ENCODE peak calls at places on chromosomes 3 and 15, in seven cellular contexts. One of them, this sample, is unnamed.

GRCh38 chr3:43728947-43729346 is 38.2 kb downstream of the ABHD5 start:
- DNase-seq in neuronal stem cell: no peak
- DNase-seq in GM03348: no peak
- DNase-seq in left colon: no peak
- DNase-seq in stimulated activated CD4-positive, alpha-beta T cell treated with anti-CD3 and anti-CD28 coated beads, Interleukin-2, amount 100 ng/mL, for 48 hours: no peak
- DNase-seq in neural crest cell: no peak
- DNase-seq in sigmoid colon: no peak
- DNase-seq in this sample: no peak

GRCh38 chr3:126105691-126106187 is 21.8 kb upstream of the SLC41A3 start:
- DNase-seq in GM03348: no peak
- DNase-seq in stimulated activated CD4-positive, alpha-beta T cell treated with anti-CD3 and anti-CD28 coated beads, Interleukin-2, amount 100 ng/mL, for 48 hours: no peak
- DNase-seq in sigmoid colon: peak
- DNase-seq in neuronal stem cell: no peak
- DNase-seq in left colon: no peak
- DNase-seq in neural crest cell: no peak
- DNase-seq in this sample: no peak

GRCh38 chr3:51224843-51225242 is 160.2 kb upstream of the MANF start:
- DNase-seq in left colon: no peak
- DNase-seq in GM03348: no peak
- DNase-seq in neuronal stem cell: no peak
- DNase-seq in neural crest cell: no peak
- DNase-seq in sigmoid colon: no peak
- DNase-seq in stimulated activated CD4-positive, alpha-beta T cell treated with anti-CD3 and anti-CD28 coated beads, Interleukin-2, amount 100 ng/mL, for 48 hours: no peak
- DNase-seq in this sample: no peak

GRCh38 chr15:78421241-78421994 is 16.6 kb upstream of the IREB2 start:
- DNase-seq in neuronal stem cell: no peak
- DNase-seq in sigmoid colon: no peak
- DNase-seq in GM03348: peak
- DNase-seq in left colon: no peak
- DNase-seq in neural crest cell: no peak
- DNase-seq in stimulated activated CD4-positive, alpha-beta T cell treated with anti-CD3 and anti-CD28 coated beads, Interleukin-2, amount 100 ng/mL, for 48 hours: no peak
- DNase-seq in this sample: no peak

GRCh38 chr15:73317651-73318462 is 50.9 kb downstream of the HCN4 start:
- DNase-seq in sigmoid colon: no peak
- DNase-seq in neural crest cell: no peak
- DNase-seq in left colon: no peak
- DNase-seq in neuronal stem cell: no peak
- DNase-seq in stimulated activated CD4-positive, alpha-beta T cell treated with anti-CD3 and anti-CD28 coated beads, Interleukin-2, amount 100 ng/mL, for 48 hours: no peak
- DNase-seq in GM03348: no peak
- DNase-seq in this sample: no peak

GRCh38 chr3:151037746-151038145 is 47.7 kb upstream of the MED12L start:
- DNase-seq in GM03348: peak
- DNase-seq in neural crest cell: no peak
- DNase-seq in left colon: peak
- DNase-seq in neuronal stem cell: no peak
- DNase-seq in stimulated activated CD4-positive, alpha-beta T cell treated with anti-CD3 and anti-CD28 coated beads, Interleukin-2, amount 100 ng/mL, for 48 hours: no peak
- DNase-seq in sigmoid colon: peak
- DNase-seq in this sample: no peak

GRCh38 chr3:123606527-123606926 is 21.7 kb upstream of the HACD2 start:
- DNase-seq in GM03348: no peak
- DNase-seq in left colon: no peak
- DNase-seq in neural crest cell: no peak
- DNase-seq in sigmoid colon: no peak
- DNase-seq in neuronal stem cell: no peak
- DNase-seq in stimulated activated CD4-positive, alpha-beta T cell treated with anti-CD3 and anti-CD28 coated beads, Interleukin-2, amount 100 ng/mL, for 48 hours: no peak
- DNase-seq in this sample: no peak

GRCh38 chr15:57534279-57534678 is 57.4 kb upstream of the MYZAP start:
- DNase-seq in left colon: no peak
- DNase-seq in neural crest cell: no peak
- DNase-seq in stimulated activated CD4-positive, alpha-beta T cell treated with anti-CD3 and anti-CD28 coated beads, Interleukin-2, amount 100 ng/mL, for 48 hours: no peak
- DNase-seq in sigmoid colon: no peak
- DNase-seq in neuronal stem cell: no peak
- DNase-seq in GM03348: peak
- DNase-seq in this sample: no peak

GRCh38 chr3:40714771-40715170 is 190.0 kb downstream of the ZNF621 start:
- DNase-seq in neuronal stem cell: no peak
- DNase-seq in left colon: no peak
- DNase-seq in sigmoid colon: no peak
- DNase-seq in stimulated activated CD4-positive, alpha-beta T cell treated with anti-CD3 and anti-CD28 coated beads, Interleukin-2, amount 100 ng/mL, for 48 hours: no peak
- DNase-seq in GM03348: no peak
- DNase-seq in neural crest cell: no peak
- DNase-seq in this sample: no peak

GRCh38 chr15:90154861-90155626 is 46.1 kb upstream of the SEMA4B start:
- DNase-seq in neuronal stem cell: no peak
- DNase-seq in GM03348: peak
- DNase-seq in left colon: no peak
- DNase-seq in stimulated activated CD4-positive, alpha-beta T cell treated with anti-CD3 and anti-CD28 coated beads, Interleukin-2, amount 100 ng/mL, for 48 hours: no peak
- DNase-seq in sigmoid colon: peak
- DNase-seq in neural crest cell: no peak
- DNase-seq in this sample: no peak

GRCh38 chr3:162569314-162569713 is 1072.7 kb downstream of the OTOL1 start:
- DNase-seq in GM03348: no peak
- DNase-seq in left colon: no peak
- DNase-seq in sigmoid colon: no peak
- DNase-seq in stimulated activated CD4-positive, alpha-beta T cell treated with anti-CD3 and anti-CD28 coated beads, Interleukin-2, amount 100 ng/mL, for 48 hours: no peak
- DNase-seq in neuronal stem cell: no peak
- DNase-seq in neural crest cell: no peak
- DNase-seq in this sample: no peak

GRCh38 chr15:71975816-71976150 is 142.2 kb downstream of the MYO9A start:
- DNase-seq in neuronal stem cell: no peak
- DNase-seq in left colon: no peak
- DNase-seq in GM03348: no peak
- DNase-seq in neural crest cell: no peak
- DNase-seq in sigmoid colon: no peak
- DNase-seq in stimulated activated CD4-positive, alpha-beta T cell treated with anti-CD3 and anti-CD28 coated beads, Interleukin-2, amount 100 ng/mL, for 48 hours: no peak
- DNase-seq in this sample: no peak

GRCh38 chr3:122513386-122514122 is 1.2 kb downstream of the KPNA1 start:
- DNase-seq in left colon: no peak
- DNase-seq in neural crest cell: no peak
- DNase-seq in neuronal stem cell: peak
- DNase-seq in sigmoid colon: no peak
- DNase-seq in stimulated activated CD4-positive, alpha-beta T cell treated with anti-CD3 and anti-CD28 coated beads, Interleukin-2, amount 100 ng/mL, for 48 hours: no peak
- DNase-seq in GM03348: no peak
- DNase-seq in this sample: no peak

GRCh38 chr3:60417590-60417989 is 833.7 kb downstream of the FHIT start:
- DNase-seq in neuronal stem cell: no peak
- DNase-seq in GM03348: no peak
- DNase-seq in left colon: no peak
- DNase-seq in sigmoid colon: no peak
- DNase-seq in neural crest cell: no peak
- DNase-seq in stimulated activated CD4-positive, alpha-beta T cell treated with anti-CD3 and anti-CD28 coated beads, Interleukin-2, amount 100 ng/mL, for 48 hours: no peak
- DNase-seq in this sample: no peak

GRCh38 chr3:52227117-52227516 is 1.7 kb upstream of the TLR9 start:
- DNase-seq in sigmoid colon: no peak
- DNase-seq in neural crest cell: no peak
- DNase-seq in GM03348: no peak
- DNase-seq in left colon: no peak
- DNase-seq in neuronal stem cell: no peak
- DNase-seq in stimulated activated CD4-positive, alpha-beta T cell treated with anti-CD3 and anti-CD28 coated beads, Interleukin-2, amount 100 ng/mL, for 48 hours: no peak
- DNase-seq in this sample: no peak

GRCh38 chr15:44296625-44297524 is 8.4 kb downstream of the GOLM2 start:
- DNase-seq in neural crest cell: no peak
- DNase-seq in left colon: no peak
- DNase-seq in GM03348: peak
- DNase-seq in stimulated activated CD4-positive, alpha-beta T cell treated with anti-CD3 and anti-CD28 coated beads, Interleukin-2, amount 100 ng/mL, for 48 hours: no peak
- DNase-seq in neuronal stem cell: no peak
- DNase-seq in sigmoid colon: no peak
- DNase-seq in this sample: no peak

GRCh38 chr3:32391643-32392529 is at the start of gene CMTM7:
- DNase-seq in sigmoid colon: peak
- DNase-seq in neural crest cell: peak
- DNase-seq in GM03348: peak
- DNase-seq in left colon: peak
- DNase-seq in neuronal stem cell: peak
- DNase-seq in stimulated activated CD4-positive, alpha-beta T cell treated with anti-CD3 and anti-CD28 coated beads, Interleukin-2, amount 100 ng/mL, for 48 hours: peak
- DNase-seq in this sample: peak

GRCh38 chr15:66252411-66253295 is 897 bp downstream of the MEGF11 start:
- DNase-seq in left colon: peak
- DNase-seq in sigmoid colon: peak
- DNase-seq in neuronal stem cell: peak
- DNase-seq in GM03348: peak
- DNase-seq in neural crest cell: peak
- DNase-seq in stimulated activated CD4-positive, alpha-beta T cell treated with anti-CD3 and anti-CD28 coated beads, Interleukin-2, amount 100 ng/mL, for 48 hours: peak
- DNase-seq in this sample: peak

GRCh38 chr3:119559441-119559963 is at the start of gene CD80:
- DNase-seq in left colon: peak
- DNase-seq in neuronal stem cell: no peak
- DNase-seq in sigmoid colon: peak
- DNase-seq in neural crest cell: peak
- DNase-seq in stimulated activated CD4-positive, alpha-beta T cell treated with anti-CD3 and anti-CD28 coated beads, Interleukin-2, amount 100 ng/mL, for 48 hours: peak
- DNase-seq in GM03348: peak
- DNase-seq in this sample: peak

GRCh38 chr3:196179380-196180308 is 31.6 kb downstream of the ZDHHC19 start:
- DNase-seq in sigmoid colon: no peak
- DNase-seq in neural crest cell: peak
- DNase-seq in stimulated activated CD4-positive, alpha-beta T cell treated with anti-CD3 and anti-CD28 coated beads, Interleukin-2, amount 100 ng/mL, for 48 hours: peak
- DNase-seq in left colon: peak
- DNase-seq in neuronal stem cell: no peak
- DNase-seq in GM03348: peak
- DNase-seq in this sample: peak

GRCh38 chr3:153289334-153289808 is 127.3 kb downstream of the RAP2B start:
- DNase-seq in GM03348: peak
- DNase-seq in left colon: no peak
- DNase-seq in neural crest cell: no peak
- DNase-seq in neuronal stem cell: no peak
- DNase-seq in stimulated activated CD4-positive, alpha-beta T cell treated with anti-CD3 and anti-CD28 coated beads, Interleukin-2, amount 100 ng/mL, for 48 hours: no peak
- DNase-seq in sigmoid colon: no peak
- DNase-seq in this sample: no peak

GRCh38 chr15:89446260-89446891 is 50.0 kb downstream of the RHCG start:
- DNase-seq in GM03348: no peak
- DNase-seq in neuronal stem cell: no peak
- DNase-seq in stimulated activated CD4-positive, alpha-beta T cell treated with anti-CD3 and anti-CD28 coated beads, Interleukin-2, amount 100 ng/mL, for 48 hours: no peak
- DNase-seq in left colon: no peak
- DNase-seq in neural crest cell: no peak
- DNase-seq in sigmoid colon: no peak
- DNase-seq in this sample: no peak

GRCh38 chr15:98884894-98885293 is 122.7 kb downstream of the PGPEP1L start:
- DNase-seq in GM03348: no peak
- DNase-seq in sigmoid colon: no peak
- DNase-seq in left colon: no peak
- DNase-seq in stimulated activated CD4-positive, alpha-beta T cell treated with anti-CD3 and anti-CD28 coated beads, Interleukin-2, amount 100 ng/mL, for 48 hours: no peak
- DNase-seq in neuronal stem cell: no peak
- DNase-seq in neural crest cell: no peak
- DNase-seq in this sample: peak

GRCh38 chr3:172709776-172710708 is 825 bp downstream of the NCEH1 start:
- DNase-seq in GM03348: peak
- DNase-seq in neural crest cell: no peak
- DNase-seq in neuronal stem cell: no peak
- DNase-seq in sigmoid colon: peak
- DNase-seq in stimulated activated CD4-positive, alpha-beta T cell treated with anti-CD3 and anti-CD28 coated beads, Interleukin-2, amount 100 ng/mL, for 48 hours: peak
- DNase-seq in left colon: peak
- DNase-seq in this sample: peak

GRCh38 chr15:51751687-51752683 is 588 bp downstream of the TMOD2 start:
- DNase-seq in neural crest cell: peak
- DNase-seq in GM03348: peak
- DNase-seq in stimulated activated CD4-positive, alpha-beta T cell treated with anti-CD3 and anti-CD28 coated beads, Interleukin-2, amount 100 ng/mL, for 48 hours: no peak
- DNase-seq in left colon: peak
- DNase-seq in sigmoid colon: peak
- DNase-seq in neuronal stem cell: peak
- DNase-seq in this sample: peak

GRCh38 chr3:126782554-126782953 is 78.5 kb downstream of the CHCHD6 start:
- DNase-seq in neural crest cell: no peak
- DNase-seq in neuronal stem cell: no peak
- DNase-seq in stimulated activated CD4-positive, alpha-beta T cell treated with anti-CD3 and anti-CD28 coated beads, Interleukin-2, amount 100 ng/mL, for 48 hours: no peak
- DNase-seq in sigmoid colon: no peak
- DNase-seq in left colon: peak
- DNase-seq in GM03348: peak
- DNase-seq in this sample: no peak

GRCh38 chr3:129025691-129026435 is 24.8 kb downstream of the EFCC1 start:
- DNase-seq in neuronal stem cell: no peak
- DNase-seq in stimulated activated CD4-positive, alpha-beta T cell treated with anti-CD3 and anti-CD28 coated beads, Interleukin-2, amount 100 ng/mL, for 48 hours: no peak
- DNase-seq in GM03348: peak
- DNase-seq in sigmoid colon: peak
- DNase-seq in left colon: no peak
- DNase-seq in neural crest cell: no peak
- DNase-seq in this sample: peak

GRCh38 chr3:133573054-133573628 is 345 bp upstream of the CDV3 start:
- DNase-seq in GM03348: peak
- DNase-seq in left colon: peak
- DNase-seq in stimulated activated CD4-positive, alpha-beta T cell treated with anti-CD3 and anti-CD28 coated beads, Interleukin-2, amount 100 ng/mL, for 48 hours: peak
- DNase-seq in neural crest cell: peak
- DNase-seq in neuronal stem cell: peak
- DNase-seq in sigmoid colon: peak
- DNase-seq in this sample: peak

GRCh38 chr3:27642796-27643195 is 79.3 kb downstream of the EOMES start:
- DNase-seq in sigmoid colon: no peak
- DNase-seq in GM03348: no peak
- DNase-seq in stimulated activated CD4-positive, alpha-beta T cell treated with anti-CD3 and anti-CD28 coated beads, Interleukin-2, amount 100 ng/mL, for 48 hours: no peak
- DNase-seq in neural crest cell: no peak
- DNase-seq in left colon: no peak
- DNase-seq in neuronal stem cell: no peak
- DNase-seq in this sample: no peak

GRCh38 chr3:135456182-135456790 is 509.2 kb upstream of the PPP2R3A start:
- DNase-seq in GM03348: no peak
- DNase-seq in neural crest cell: peak
- DNase-seq in sigmoid colon: no peak
- DNase-seq in left colon: no peak
- DNase-seq in neuronal stem cell: peak
- DNase-seq in stimulated activated CD4-positive, alpha-beta T cell treated with anti-CD3 and anti-CD28 coated beads, Interleukin-2, amount 100 ng/mL, for 48 hours: no peak
- DNase-seq in this sample: no peak

GRCh38 chr15:68768321-68768720 is 52.4 kb downstream of the ANP32A start:
- DNase-seq in neural crest cell: no peak
- DNase-seq in GM03348: no peak
- DNase-seq in sigmoid colon: no peak
- DNase-seq in stimulated activated CD4-positive, alpha-beta T cell treated with anti-CD3 and anti-CD28 coated beads, Interleukin-2, amount 100 ng/mL, for 48 hours: no peak
- DNase-seq in left colon: no peak
- DNase-seq in neuronal stem cell: no peak
- DNase-seq in this sample: no peak

GRCh38 chr15:83057660-83058376 is 9.2 kb downstream of the BTBD1 start:
- DNase-seq in left colon: no peak
- DNase-seq in stimulated activated CD4-positive, alpha-beta T cell treated with anti-CD3 and anti-CD28 coated beads, Interleukin-2, amount 100 ng/mL, for 48 hours: no peak
- DNase-seq in GM03348: no peak
- DNase-seq in neural crest cell: no peak
- DNase-seq in sigmoid colon: no peak
- DNase-seq in neuronal stem cell: no peak
- DNase-seq in this sample: no peak

This sample was measured in cerebellar cortex.